ENCODE peak calls at places on chromosomes 5 and 9, in four cellular contexts. I is activated effector memory CD4-positive, alpha-beta T cell treated with anti-CD3 and anti-CD28 coated beads, Interleukin-2, amount 50 U/mL, for 16 hours; V is colonic mucosa; L is Karpas-422. T is an unnamed sample.

GRCh38 chr5:173501271-173501670 is 115.2 kb downstream of the BOD1 start:
- DNase-seq in I (no peak), V (no peak), L (no peak), T (no peak)

GRCh38 chr5:90640484-90641059 is 82.0 kb downstream of the ADGRV1 start:
- DNase-seq in I (no peak), V (no peak), L (no peak), T (no peak)

GRCh38 chr5:149912226-149912864 is 32.2 kb downstream of the PDE6A start:
- DNase-seq in I (no peak), V (no peak), L (no peak), T (no peak)

GRCh38 chr5:121976979-121977378 is 15.2 kb downstream of the SRFBP1 start:
- DNase-seq in I (no peak), V (no peak), L (no peak), T (no peak)

GRCh38 chr9:137612741-137613142 is 6.1 kb upstream of the EHMT1 start:
- DNase-seq in I (no peak), V (no peak), L (no peak), T (no peak)

GRCh38 chr5:113487779-113488644 is at the start of gene MCC:
- DNase-seq in I (peak), V (peak), L (no peak), T (peak)

GRCh38 chr5:176892663-176893062 is 6.5 kb downstream of the HK3 start:
- DNase-seq in I (peak), V (no peak), L (no peak), T (no peak)

GRCh38 chr5:10689391-10690081 is 71.5 kb downstream of the DAP start:
- DNase-seq in I (no peak), V (no peak), L (peak), T (no peak)

GRCh38 chr9:91197232-91198181 is 164.2 kb downstream of the AUH start:
- DNase-seq in I (no peak), V (peak), L (no peak), T (peak)

GRCh38 chr5:40853632-40854192 is 12.5 kb downstream of the CARD6 start:
- DNase-seq in I (no peak), V (no peak), L (no peak), T (no peak)

GRCh38 chr5:38297830-38298608 is 39.7 kb downstream of the EGFLAM start:
- DNase-seq in I (no peak), V (no peak), L (no peak), T (no peak)

GRCh38 chr5:151121095-151121494 is 36.5 kb downstream of the ANXA6 start:
- DNase-seq in I (no peak), V (no peak), L (no peak), T (no peak)

T was measured in posterior vena cava.